ENCODE peak calls at places on chromosomes 13 and 19, in seven cellular contexts. Y, O, L, D, A, K and E are unnamed samples.

GRCh38 chr13:76293346-76293745 is 592.9 kb downstream of the KCTD12 start:
- DNase-seq in Y (no peak), O (no peak), L (peak; percentile 36), D (no peak), A (peak; percentile 67), K (peak; percentile 77), E (no peak)

GRCh38 chr13:36804588-36804987 is 14.4 kb upstream of the RFXAP start:
- DNase-seq in Y (no peak), O (no peak), L (no peak), D (no peak), A (no peak), K (no peak), E (no peak)

GRCh38 chr19:58518261-58519086 is 1.1 kb downstream of the ZBTB45 start:
- DNase-seq in Y (no peak), O (no peak), L (no peak), D (no peak), A (peak; percentile 50), K (peak; percentile 12), E (no peak)

GRCh38 chr19:45815501-45816216 is 551 bp upstream of the RSPH6A start:
- DNase-seq in Y (peak; percentile 85), O (no peak), L (no peak), D (peak; percentile 95), A (no peak), K (no peak), E (no peak)

GRCh38 chr19:1513492-1514294 is 874 bp upstream of the ADAMTSL5 start:
- DNase-seq in Y (peak; percentile 52), O (no peak), L (peak; percentile 30), D (peak; percentile 63), A (peak; percentile 83), K (peak; percentile 40), E (peak; percentile 62)

GRCh38 chr13:40153516-40153915 is 498.1 kb downstream of the COG6 start:
- DNase-seq in Y (no peak), O (no peak), L (no peak), D (no peak), A (no peak), K (no peak), E (no peak)

GRCh38 chr13:99693812-99694211 is 192.5 kb downstream of the TM9SF2 start:
- DNase-seq in Y (no peak), O (no peak), L (no peak), D (no peak), A (no peak), K (no peak), E (no peak)

GRCh38 chr19:52398091-52398461 is 427 bp downstream of the ZNF528 start:
- DNase-seq in Y (no peak), O (no peak), L (no peak), D (peak; percentile 44), A (peak; percentile 43), K (no peak), E (no peak)

GRCh38 chr19:43423779-43424178 is 9.1 kb downstream of the TEX101 start:
- DNase-seq in Y (no peak), O (no peak), L (no peak), D (no peak), A (no peak), K (no peak), E (no peak)

GRCh38 chr19:12783226-12783848 is 7.9 kb upstream of the JUNB start:
- DNase-seq in Y (no peak), O (no peak), L (no peak), D (peak; percentile 64), A (peak; percentile 32), K (no peak), E (no peak)

GRCh38 chr19:1027953-1028902 is 1.8 kb downstream of the CNN2 start:
- DNase-seq in Y (peak; percentile 60), O (no peak), L (peak; percentile 94), D (peak; percentile 92), A (peak; percentile 99), K (peak; percentile 69), E (no peak)

GRCh38 chr19:41226053-41226873 is 7.2 kb downstream of the AXL start:
- DNase-seq in Y (peak; percentile 33), O (no peak), L (peak; percentile 86), D (peak; percentile 81), A (peak; percentile 98), K (no peak), E (peak; percentile 26)
- TF ChIP-seq CTCF in Y (no peak), O (peak; percentile 29), L (no peak), D (no peak), A (no peak), K (no peak), E (no peak)

GRCh38 chr19:54430306-54431254 is 15.3 kb downstream of the TTYH1 start:
- DNase-seq in Y (peak; percentile 83), O (no peak), L (no peak), D (peak; percentile 83), A (peak; percentile 67), K (no peak), E (no peak)
- TF ChIP-seq CTCF in Y (no peak), O (peak; percentile 14), L (no peak), D (peak; percentile 71), A (no peak), K (peak; percentile 21), E (no peak)

GRCh38 chr13:19154843-19155242 is 26.8 kb downstream of the TUBA3C start:
- DNase-seq in Y (no peak), O (no peak), L (no peak), D (no peak), A (no peak), K (no peak), E (no peak)

GRCh38 chr13:19151581-19152263 is 29.9 kb downstream of the TUBA3C start:
- DNase-seq in Y (no peak), O (no peak), L (no peak), D (no peak), A (no peak), K (no peak), E (no peak)

GRCh38 chr13:19152403-19152802 is 29.2 kb downstream of the TUBA3C start:
- DNase-seq in Y (no peak), O (no peak), L (no peak), D (no peak), A (no peak), K (no peak), E (no peak)

GRCh38 chr13:19155321-19155861 is 26.2 kb downstream of the TUBA3C start:
- DNase-seq in Y (no peak), O (no peak), L (no peak), D (no peak), A (no peak), K (no peak), E (no peak)

GRCh38 chr13:19153782-19154450 is 27.7 kb downstream of the TUBA3C start:
- DNase-seq in Y (no peak), O (no peak), L (no peak), D (no peak), A (no peak), K (no peak), E (no peak)
- TF ChIP-seq CTCF in Y (no peak), O (no peak), L (no peak), D (no peak), A (no peak), K (no peak), E (no peak)

GRCh38 chr19:6313398-6313969 is 19.9 kb downstream of the ACER1 start:
- DNase-seq in Y (no peak), O (no peak), L (no peak), D (no peak), A (no peak), K (no peak), E (no peak)

GRCh38 chr19:6312018-6312417 is 21.4 kb downstream of the ACER1 start:
- DNase-seq in Y (no peak), O (no peak), L (no peak), D (peak; percentile 44), A (no peak), K (no peak), E (no peak)
- TF ChIP-seq CTCF in Y (no peak), O (peak; percentile 28), L (no peak), D (peak; percentile 79), A (no peak), K (no peak), E (no peak)

GRCh38 chr19:17724655-17725054 is 5.4 kb downstream of the MAP1S start:
- DNase-seq in Y (no peak), O (no peak), L (no peak), D (no peak), A (no peak), K (no peak), E (no peak)

GRCh38 chr19:17725422-17726078 is 6.3 kb downstream of the MAP1S start:
- DNase-seq in Y (no peak), O (no peak), L (no peak), D (peak; percentile 74), A (no peak), K (no peak), E (no peak)

GRCh38 chr19:17726914-17727773 is 7.9 kb downstream of the MAP1S start:
- DNase-seq in Y (no peak), O (no peak), L (no peak), D (no peak), A (no peak), K (no peak), E (no peak)

GRCh38 chr19:17726136-17726741 is 7.0 kb downstream of the MAP1S start:
- DNase-seq in Y (no peak), O (no peak), L (no peak), D (no peak), A (no peak), K (no peak), E (no peak)

DNA sequence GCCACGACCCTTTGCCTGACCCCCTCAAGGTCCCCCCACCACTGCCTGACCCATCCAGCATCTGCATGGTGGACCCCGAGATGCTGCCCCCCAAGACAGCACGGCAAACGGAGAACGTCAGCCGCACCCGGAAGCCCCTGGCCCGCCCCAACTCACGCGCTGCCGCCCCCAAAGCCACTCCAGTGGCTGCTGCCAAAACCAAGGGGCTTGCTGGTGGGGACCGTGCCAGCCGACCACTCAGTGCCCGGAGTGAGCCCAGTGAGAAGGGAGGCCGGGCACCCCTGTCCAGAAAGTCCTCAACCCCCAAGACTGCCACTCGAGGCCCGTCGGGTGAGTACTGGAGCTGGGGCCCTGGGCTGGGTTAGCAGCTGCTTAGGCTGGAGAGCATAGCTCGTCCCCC is 8.6 kb downstream of the MAP1S start:
- DNase-seq in Y (no peak), O (no peak), L (no peak), D (no peak), A (no peak), K (no peak), E (no peak)
- TF ChIP-seq CTCF in Y (no peak), O (no peak), L (no peak), D (no peak), A (no peak), K (no peak), E (no peak)

GRCh38 chr19:57068921-57069697 is 50.7 kb upstream of the USP29 start:
- DNase-seq in Y (no peak), O (no peak), L (no peak), D (peak; percentile 49), A (no peak), K (no peak), E (no peak)
- TF ChIP-seq CTCF in Y (no peak), O (no peak), L (no peak), D (peak; percentile 25), A (no peak), K (peak; percentile 9), E (no peak)